ENCODE peak calls at places on chromosome 16, in eight cellular contexts. One of them, this sample, is unnamed.

GRCh38 chr16:15650019-15650697 is at the start of gene NDE1:
- DNase-seq in HCT116: peak; percentile 74
- DNase-seq in adrenal gland: peak; percentile 94
- DNase-seq in stimulated activated CD4-positive, alpha-beta T cell treated with anti-CD3 and anti-CD28 coated beads, Interleukin-4, amount 100 ng/mL, for 48 hours: peak; percentile 87
- DNase-seq in GOT3: peak; percentile 67
- DNase-seq in GF-D8: peak; percentile 55
- DNase-seq in ELR: peak; percentile 93
- DNase-seq in AG04450: peak; percentile 56
- DNase-seq in this sample: peak; percentile 80

GRCh38 chr16:51430716-51431369 is 279.8 kb upstream of the SALL1 start:
- DNase-seq in HCT116: no peak
- DNase-seq in adrenal gland: no peak
- DNase-seq in stimulated activated CD4-positive, alpha-beta T cell treated with anti-CD3 and anti-CD28 coated beads, Interleukin-4, amount 100 ng/mL, for 48 hours: no peak
- DNase-seq in GOT3: no peak
- DNase-seq in GF-D8: no peak
- DNase-seq in ELR: no peak
- DNase-seq in AG04450: no peak
- DNase-seq in this sample: no peak

GRCh38 chr16:46757339-46758050 is 9.4 kb upstream of the MYLK3 start:
- DNase-seq in HCT116: no peak
- DNase-seq in adrenal gland: no peak
- DNase-seq in stimulated activated CD4-positive, alpha-beta T cell treated with anti-CD3 and anti-CD28 coated beads, Interleukin-4, amount 100 ng/mL, for 48 hours: no peak
- DNase-seq in GOT3: no peak
- DNase-seq in GF-D8: no peak
- DNase-seq in ELR: no peak
- DNase-seq in AG04450: no peak
- DNase-seq in this sample: no peak

GRCh38 chr16:14364386-14365199 is 265.5 kb downstream of the PARN start:
- DNase-seq in HCT116: peak; percentile 46
- DNase-seq in adrenal gland: no peak
- DNase-seq in stimulated activated CD4-positive, alpha-beta T cell treated with anti-CD3 and anti-CD28 coated beads, Interleukin-4, amount 100 ng/mL, for 48 hours: no peak
- DNase-seq in GOT3: peak; percentile 29
- DNase-seq in GF-D8: no peak
- DNase-seq in ELR: peak; percentile 87
- DNase-seq in AG04450: peak; percentile 36
- DNase-seq in this sample: peak; percentile 30

GRCh38 chr16:82859638-82860037 is 232.9 kb downstream of the CDH13 start:
- DNase-seq in HCT116: no peak
- DNase-seq in adrenal gland: no peak
- DNase-seq in stimulated activated CD4-positive, alpha-beta T cell treated with anti-CD3 and anti-CD28 coated beads, Interleukin-4, amount 100 ng/mL, for 48 hours: no peak
- DNase-seq in GOT3: no peak
- DNase-seq in GF-D8: no peak
- DNase-seq in ELR: no peak
- DNase-seq in AG04450: no peak
- DNase-seq in this sample: no peak

GRCh38 chr16:2095918-2096582 is 39.6 kb downstream of the PKD1 start:
- DNase-seq in HCT116: no peak
- DNase-seq in adrenal gland: no peak
- DNase-seq in stimulated activated CD4-positive, alpha-beta T cell treated with anti-CD3 and anti-CD28 coated beads, Interleukin-4, amount 100 ng/mL, for 48 hours: no peak
- DNase-seq in GOT3: no peak
- DNase-seq in GF-D8: no peak
- DNase-seq in ELR: no peak
- DNase-seq in AG04450: no peak
- DNase-seq in this sample: no peak

GRCh38 chr16:4690946-4691665 is 2.3 kb upstream of the NUDT16L1 start:
- DNase-seq in HCT116: no peak
- DNase-seq in adrenal gland: no peak
- DNase-seq in stimulated activated CD4-positive, alpha-beta T cell treated with anti-CD3 and anti-CD28 coated beads, Interleukin-4, amount 100 ng/mL, for 48 hours: no peak
- DNase-seq in GOT3: no peak
- DNase-seq in GF-D8: peak; percentile 66
- DNase-seq in ELR: no peak
- DNase-seq in AG04450: no peak
- DNase-seq in this sample: no peak

GRCh38 chr16:8674413-8675022 is at the start of gene ABAT:
- DNase-seq in HCT116: peak; percentile 37
- DNase-seq in adrenal gland: peak; percentile 91
- DNase-seq in stimulated activated CD4-positive, alpha-beta T cell treated with anti-CD3 and anti-CD28 coated beads, Interleukin-4, amount 100 ng/mL, for 48 hours: peak; percentile 84
- DNase-seq in GOT3: peak; percentile 37
- DNase-seq in GF-D8: no peak
- DNase-seq in ELR: peak; percentile 70
- DNase-seq in AG04450: peak; percentile 16
- DNase-seq in this sample: no peak

GRCh38 chr16:3597226-3597625 is 14.2 kb downstream of the SLX4 start:
- DNase-seq in HCT116: no peak
- DNase-seq in adrenal gland: no peak
- DNase-seq in stimulated activated CD4-positive, alpha-beta T cell treated with anti-CD3 and anti-CD28 coated beads, Interleukin-4, amount 100 ng/mL, for 48 hours: no peak
- DNase-seq in GOT3: no peak
- DNase-seq in GF-D8: no peak
- DNase-seq in ELR: no peak
- DNase-seq in AG04450: no peak
- DNase-seq in this sample: no peak

GRCh38 chr16:87375426-87376135 is 8.0 kb downstream of the FBXO31 start:
- DNase-seq in HCT116: no peak
- DNase-seq in adrenal gland: peak; percentile 58
- DNase-seq in stimulated activated CD4-positive, alpha-beta T cell treated with anti-CD3 and anti-CD28 coated beads, Interleukin-4, amount 100 ng/mL, for 48 hours: no peak
- DNase-seq in GOT3: no peak
- DNase-seq in GF-D8: no peak
- DNase-seq in ELR: peak; percentile 34
- DNase-seq in AG04450: no peak
- DNase-seq in this sample: no peak

GRCh38 chr16:50610331-50611262 is 62.4 kb downstream of the NKD1 start:
- DNase-seq in HCT116: no peak
- DNase-seq in adrenal gland: no peak
- DNase-seq in stimulated activated CD4-positive, alpha-beta T cell treated with anti-CD3 and anti-CD28 coated beads, Interleukin-4, amount 100 ng/mL, for 48 hours: no peak
- DNase-seq in GOT3: no peak
- DNase-seq in GF-D8: no peak
- DNase-seq in ELR: no peak
- DNase-seq in AG04450: no peak
- DNase-seq in this sample: no peak

GRCh38 chr16:52463904-52464303 is 83.0 kb downstream of the TOX3 start:
- DNase-seq in HCT116: no peak
- DNase-seq in adrenal gland: no peak
- DNase-seq in stimulated activated CD4-positive, alpha-beta T cell treated with anti-CD3 and anti-CD28 coated beads, Interleukin-4, amount 100 ng/mL, for 48 hours: no peak
- DNase-seq in GOT3: no peak
- DNase-seq in GF-D8: no peak
- DNase-seq in ELR: no peak
- DNase-seq in AG04450: no peak
- DNase-seq in this sample: no peak

GRCh38 chr16:87855852-87856715 is 13.2 kb downstream of the SLC7A5 start:
- DNase-seq in HCT116: no peak
- DNase-seq in adrenal gland: peak; percentile 57
- DNase-seq in stimulated activated CD4-positive, alpha-beta T cell treated with anti-CD3 and anti-CD28 coated beads, Interleukin-4, amount 100 ng/mL, for 48 hours: no peak
- DNase-seq in GOT3: no peak
- DNase-seq in GF-D8: peak; percentile 31
- DNase-seq in ELR: peak; percentile 72
- DNase-seq in AG04450: no peak
- DNase-seq in this sample: peak; percentile 27

GRCh38 chr16:88703486-88704309 is 2.5 kb downstream of the RNF166 start:
- DNase-seq in HCT116: no peak
- DNase-seq in adrenal gland: no peak
- DNase-seq in stimulated activated CD4-positive, alpha-beta T cell treated with anti-CD3 and anti-CD28 coated beads, Interleukin-4, amount 100 ng/mL, for 48 hours: peak; percentile 66
- DNase-seq in GOT3: no peak
- DNase-seq in GF-D8: peak; percentile 94
- DNase-seq in ELR: no peak
- DNase-seq in AG04450: no peak
- DNase-seq in this sample: no peak

GRCh38 chr16:533391-534088 is 6.0 kb downstream of the CAPN15 start:
- DNase-seq in HCT116: no peak
- DNase-seq in adrenal gland: peak; percentile 74
- DNase-seq in stimulated activated CD4-positive, alpha-beta T cell treated with anti-CD3 and anti-CD28 coated beads, Interleukin-4, amount 100 ng/mL, for 48 hours: no peak
- DNase-seq in GOT3: no peak
- DNase-seq in GF-D8: no peak
- DNase-seq in ELR: peak; percentile 22
- DNase-seq in AG04450: no peak
- DNase-seq in this sample: no peak

GRCh38 chr16:57649846-57650245 is 18.3 kb upstream of the ADGRG3 start:
- DNase-seq in HCT116: no peak
- DNase-seq in adrenal gland: no peak
- DNase-seq in stimulated activated CD4-positive, alpha-beta T cell treated with anti-CD3 and anti-CD28 coated beads, Interleukin-4, amount 100 ng/mL, for 48 hours: no peak
- DNase-seq in GOT3: no peak
- DNase-seq in GF-D8: no peak
- DNase-seq in ELR: no peak
- DNase-seq in AG04450: no peak
- DNase-seq in this sample: no peak

GRCh38 chr16:53282975-53283946 is 151.0 kb upstream of the RBL2 start:
- DNase-seq in HCT116: peak; percentile 46
- DNase-seq in adrenal gland: no peak
- DNase-seq in stimulated activated CD4-positive, alpha-beta T cell treated with anti-CD3 and anti-CD28 coated beads, Interleukin-4, amount 100 ng/mL, for 48 hours: no peak
- DNase-seq in GOT3: no peak
- DNase-seq in GF-D8: no peak
- DNase-seq in ELR: peak; percentile 69
- DNase-seq in AG04450: peak; percentile 4
- DNase-seq in this sample: no peak

GRCh38 chr16:78465730-78466129 is 366.3 kb downstream of the WWOX start:
- DNase-seq in HCT116: no peak
- DNase-seq in adrenal gland: no peak
- DNase-seq in stimulated activated CD4-positive, alpha-beta T cell treated with anti-CD3 and anti-CD28 coated beads, Interleukin-4, amount 100 ng/mL, for 48 hours: no peak
- DNase-seq in GOT3: no peak
- DNase-seq in GF-D8: no peak
- DNase-seq in ELR: no peak
- DNase-seq in AG04450: no peak
- DNase-seq in this sample: no peak

GRCh38 chr16:14325921-14326401 is 254.8 kb downstream of the MRTFB start:
- DNase-seq in HCT116: no peak
- DNase-seq in adrenal gland: peak; percentile 69
- DNase-seq in stimulated activated CD4-positive, alpha-beta T cell treated with anti-CD3 and anti-CD28 coated beads, Interleukin-4, amount 100 ng/mL, for 48 hours: no peak
- DNase-seq in GOT3: no peak
- DNase-seq in GF-D8: no peak
- DNase-seq in ELR: no peak
- DNase-seq in AG04450: no peak
- DNase-seq in this sample: no peak

GRCh38 chr16:11032922-11033291 is 88.5 kb downstream of the CLEC16A start:
- DNase-seq in HCT116: no peak
- DNase-seq in adrenal gland: peak; percentile 42
- DNase-seq in stimulated activated CD4-positive, alpha-beta T cell treated with anti-CD3 and anti-CD28 coated beads, Interleukin-4, amount 100 ng/mL, for 48 hours: no peak
- DNase-seq in GOT3: no peak
- DNase-seq in GF-D8: no peak
- DNase-seq in ELR: no peak
- DNase-seq in AG04450: peak; percentile 39
- DNase-seq in this sample: no peak

GRCh38 chr16:21283521-21284289 is 5.6 kb upstream of the CRYM start:
- DNase-seq in HCT116: no peak
- DNase-seq in adrenal gland: peak; percentile 11
- DNase-seq in stimulated activated CD4-positive, alpha-beta T cell treated with anti-CD3 and anti-CD28 coated beads, Interleukin-4, amount 100 ng/mL, for 48 hours: no peak
- DNase-seq in GOT3: no peak
- DNase-seq in GF-D8: no peak
- DNase-seq in ELR: peak; percentile 43
- DNase-seq in AG04450: no peak
- DNase-seq in this sample: no peak

GRCh38 chr16:75087040-75087979 is 29.3 kb downstream of the LDHD start:
- DNase-seq in HCT116: no peak
- DNase-seq in adrenal gland: no peak
- DNase-seq in stimulated activated CD4-positive, alpha-beta T cell treated with anti-CD3 and anti-CD28 coated beads, Interleukin-4, amount 100 ng/mL, for 48 hours: no peak
- DNase-seq in GOT3: no peak
- DNase-seq in GF-D8: peak; percentile 75
- DNase-seq in ELR: no peak
- DNase-seq in AG04450: peak; percentile 87
- DNase-seq in this sample: no peak

GRCh38 chr16:72987480-72987901 is 60.4 kb downstream of the ZFHX3 start:
- DNase-seq in HCT116: no peak
- DNase-seq in adrenal gland: no peak
- DNase-seq in stimulated activated CD4-positive, alpha-beta T cell treated with anti-CD3 and anti-CD28 coated beads, Interleukin-4, amount 100 ng/mL, for 48 hours: no peak
- DNase-seq in GOT3: no peak
- DNase-seq in GF-D8: no peak
- DNase-seq in ELR: no peak
- DNase-seq in AG04450: no peak
- DNase-seq in this sample: no peak

GRCh38 chr16:4426722-4427372 is 1.2 kb downstream of the DNAJA3 start:
- DNase-seq in HCT116: no peak
- DNase-seq in adrenal gland: no peak
- DNase-seq in stimulated activated CD4-positive, alpha-beta T cell treated with anti-CD3 and anti-CD28 coated beads, Interleukin-4, amount 100 ng/mL, for 48 hours: no peak
- DNase-seq in GOT3: no peak
- DNase-seq in GF-D8: no peak
- DNase-seq in ELR: no peak
- DNase-seq in AG04450: no peak
- DNase-seq in this sample: no peak

GRCh38 chr16:85195271-85195647 is 83.0 kb upstream of the CIBAR2 start:
- DNase-seq in HCT116: no peak
- DNase-seq in adrenal gland: no peak
- DNase-seq in stimulated activated CD4-positive, alpha-beta T cell treated with anti-CD3 and anti-CD28 coated beads, Interleukin-4, amount 100 ng/mL, for 48 hours: no peak
- DNase-seq in GOT3: no peak
- DNase-seq in GF-D8: no peak
- DNase-seq in ELR: no peak
- DNase-seq in AG04450: no peak
- DNase-seq in this sample: no peak

GRCh38 chr16:27429981-27430441 is 28.0 kb downstream of the IL21R start:
- DNase-seq in HCT116: no peak
- DNase-seq in adrenal gland: no peak
- DNase-seq in stimulated activated CD4-positive, alpha-beta T cell treated with anti-CD3 and anti-CD28 coated beads, Interleukin-4, amount 100 ng/mL, for 48 hours: no peak
- DNase-seq in GOT3: no peak
- DNase-seq in GF-D8: no peak
- DNase-seq in ELR: no peak
- DNase-seq in AG04450: no peak
- DNase-seq in this sample: no peak

GRCh38 chr16:28609631-28610594 is at the start of gene SULT1A1:
- DNase-seq in HCT116: no peak
- DNase-seq in adrenal gland: peak; percentile 87
- DNase-seq in stimulated activated CD4-positive, alpha-beta T cell treated with anti-CD3 and anti-CD28 coated beads, Interleukin-4, amount 100 ng/mL, for 48 hours: no peak
- DNase-seq in GOT3: no peak
- DNase-seq in GF-D8: no peak
- DNase-seq in ELR: no peak
- DNase-seq in AG04450: no peak
- DNase-seq in this sample: no peak

GRCh38 chr16:12092347-12092882 is 115.9 kb downstream of the SNX29 start:
- DNase-seq in HCT116: peak; percentile 7
- DNase-seq in adrenal gland: peak; percentile 39
- DNase-seq in stimulated activated CD4-positive, alpha-beta T cell treated with anti-CD3 and anti-CD28 coated beads, Interleukin-4, amount 100 ng/mL, for 48 hours: no peak
- DNase-seq in GOT3: no peak
- DNase-seq in GF-D8: no peak
- DNase-seq in ELR: peak; percentile 64
- DNase-seq in AG04450: peak; percentile 79
- DNase-seq in this sample: no peak

GRCh38 chr16:81641403-81642106 is 137.5 kb upstream of the PLCG2 start:
- DNase-seq in HCT116: no peak
- DNase-seq in adrenal gland: peak; percentile 43
- DNase-seq in stimulated activated CD4-positive, alpha-beta T cell treated with anti-CD3 and anti-CD28 coated beads, Interleukin-4, amount 100 ng/mL, for 48 hours: no peak
- DNase-seq in GOT3: no peak
- DNase-seq in GF-D8: no peak
- DNase-seq in ELR: no peak
- DNase-seq in AG04450: no peak
- DNase-seq in this sample: no peak

GRCh38 chr16:31458073-31458834 is 1.0 kb upstream of the ARMC5 start:
- DNase-seq in HCT116: no peak
- DNase-seq in adrenal gland: peak; percentile 70
- DNase-seq in stimulated activated CD4-positive, alpha-beta T cell treated with anti-CD3 and anti-CD28 coated beads, Interleukin-4, amount 100 ng/mL, for 48 hours: no peak
- DNase-seq in GOT3: no peak
- DNase-seq in GF-D8: peak; percentile 92
- DNase-seq in ELR: peak; percentile 57
- DNase-seq in AG04450: no peak
- DNase-seq in this sample: no peak

GRCh38 chr16:66996324-66996982 is 8.1 kb downstream of the CES4A start:
- DNase-seq in HCT116: no peak
- DNase-seq in adrenal gland: peak; percentile 66
- DNase-seq in stimulated activated CD4-positive, alpha-beta T cell treated with anti-CD3 and anti-CD28 coated beads, Interleukin-4, amount 100 ng/mL, for 48 hours: no peak
- DNase-seq in GOT3: no peak
- DNase-seq in GF-D8: no peak
- DNase-seq in ELR: peak; percentile 47
- DNase-seq in AG04450: peak; percentile 39
- DNase-seq in this sample: no peak

GRCh38 chr16:29011112-29011511 is 26.3 kb downstream of the LAT start:
- DNase-seq in HCT116: no peak
- DNase-seq in adrenal gland: no peak
- DNase-seq in stimulated activated CD4-positive, alpha-beta T cell treated with anti-CD3 and anti-CD28 coated beads, Interleukin-4, amount 100 ng/mL, for 48 hours: no peak
- DNase-seq in GOT3: no peak
- DNase-seq in GF-D8: no peak
- DNase-seq in ELR: no peak
- DNase-seq in AG04450: no peak
- DNase-seq in this sample: no peak

GRCh38 chr16:17566075-17566474 is 95.3 kb upstream of the XYLT1 start:
- DNase-seq in HCT116: no peak
- DNase-seq in adrenal gland: no peak
- DNase-seq in stimulated activated CD4-positive, alpha-beta T cell treated with anti-CD3 and anti-CD28 coated beads, Interleukin-4, amount 100 ng/mL, for 48 hours: no peak
- DNase-seq in GOT3: no peak
- DNase-seq in GF-D8: no peak
- DNase-seq in ELR: no peak
- DNase-seq in AG04450: no peak
- DNase-seq in this sample: no peak

GRCh38 chr16:68887107-68887506 is 43.8 kb downstream of the TANGO6 start:
- DNase-seq in HCT116: no peak
- DNase-seq in adrenal gland: no peak
- DNase-seq in stimulated activated CD4-positive, alpha-beta T cell treated with anti-CD3 and anti-CD28 coated beads, Interleukin-4, amount 100 ng/mL, for 48 hours: no peak
- DNase-seq in GOT3: no peak
- DNase-seq in GF-D8: no peak
- DNase-seq in ELR: no peak
- DNase-seq in AG04450: no peak
- DNase-seq in this sample: no peak